ENCODE peak calls at places on chromosomes 16 and 17, in six cellular contexts. F is stomach, B is choroid plexus epithelial cell, E is GM23338, A is left ventricle myocardium inferior, J is kidney epithelial cell. P is an unnamed sample.

GRCh38 chr17:11318207-11318606 is 77.2 kb downstream of the SHISA6 start:
- DNase-seq in F (no peak), B (no peak), E (no peak), A (no peak), J (no peak), P (no peak)

GRCh38 chr16:89495121-89495520 is 4.8 kb upstream of the ANKRD11 start:
- DNase-seq in F (no peak), B (peak), E (no peak), A (no peak), J (no peak), P (no peak)

GRCh38 chr17:63961355-63962207 is 11.1 kb downstream of the SCN4A start:
- DNase-seq in F (peak), B (peak), E (peak), A (peak), J (no peak), P (peak)

GRCh38 chr16:23119570-23119969 is 29.7 kb downstream of the USP31 start:
- DNase-seq in F (no peak), B (peak), E (no peak), A (no peak), J (no peak), P (no peak)

GRCh38 chr16:58348986-58349385 is 43.3 kb upstream of the GINS3 start:
- DNase-seq in F (no peak), B (no peak), E (no peak), A (no peak), J (no peak), P (no peak)

GRCh38 chr17:40510328-40510648 is 8.9 kb upstream of the TNS4 start:
- DNase-seq in F (no peak), B (peak), E (no peak), A (no peak), J (peak), P (no peak)

GRCh38 chr17:74631468-74632195 is 8.1 kb upstream of the CD300E start:
- DNase-seq in F (no peak), B (peak), E (no peak), A (no peak), J (no peak), P (no peak)

GRCh38 chr16:67668495-67669157 is 2.0 kb downstream of the C16orf86 start:
- DNase-seq in F (no peak), B (no peak), E (no peak), A (no peak), J (no peak), P (no peak)

GRCh38 chr17:74417178-74418045 is 14.5 kb upstream of the GPRC5C start:
- DNase-seq in F (peak), B (peak), E (no peak), A (no peak), J (peak), P (no peak)

GRCh38 chr17:17831208-17832039 is 5.4 kb downstream of the SREBF1 start:
- DNase-seq in F (no peak), B (no peak), E (no peak), A (no peak), J (no peak), P (no peak)

GRCh38 chr17:28125530-28126382 is 83.3 kb downstream of the NLK start:
- DNase-seq in F (no peak), B (peak), E (no peak), A (no peak), J (no peak), P (no peak)

GRCh38 chr16:78768723-78769122 is 669.3 kb downstream of the WWOX start:
- DNase-seq in F (no peak), B (no peak), E (no peak), A (no peak), J (no peak), P (no peak)

GRCh38 chr17:40602445-40603443 is 37.5 kb upstream of the CCR7 start:
- DNase-seq in F (no peak), B (no peak), E (no peak), A (no peak), J (no peak), P (no peak)

GRCh38 chr17:58513391-58513912 is 986 bp downstream of the MTMR4 start:
- DNase-seq in F (no peak), B (no peak), E (no peak), A (no peak), J (no peak), P (no peak)

GRCh38 chr17:8698142-8699050 is 46.2 kb downstream of the CCDC42 start:
- DNase-seq in F (no peak), B (peak), E (no peak), A (peak), J (no peak), P (no peak)

GRCh38 chr17:50719924-50720805 is 762 bp downstream of the LUC7L3 start:
- DNase-seq in F (no peak), B (no peak), E (no peak), A (no peak), J (no peak), P (no peak)

GRCh38 chr16:31094088-31094423 is 541 bp downstream of the VKORC1 start:
- DNase-seq in F (no peak), B (no peak), E (peak), A (no peak), J (no peak), P (no peak)

GRCh38 chr17:78472035-78472905 is 93.8 kb downstream of the PGS1 start:
- DNase-seq in F (no peak), B (no peak), E (no peak), A (no peak), J (no peak), P (no peak)

GRCh38 chr16:4081577-4082021 is 34.6 kb downstream of the ADCY9 start:
- DNase-seq in F (no peak), B (no peak), E (no peak), A (no peak), J (no peak), P (peak)

GRCh38 chr17:48603959-48604769 is 622 bp downstream of the HOXB6 start:
- DNase-seq in F (no peak), B (no peak), E (peak), A (no peak), J (no peak), P (no peak)

GRCh38 chr17:75694536-75694935 is 26.7 kb upstream of the ITGB4 start:
- DNase-seq in F (no peak), B (no peak), E (no peak), A (peak), J (no peak), P (no peak)

GRCh38 chr16:67967183-67967955 is 1.1 kb downstream of the SLC12A4 start:
- DNase-seq in F (no peak), B (peak), E (no peak), A (no peak), J (no peak), P (no peak)

GRCh38 chr17:44004077-44004760 is at the start of gene NAGS:
- DNase-seq in F (no peak), B (no peak), E (peak), A (no peak), J (no peak), P (peak)

GRCh38 chr17:49110504-49110903 is 22.1 kb upstream of the B4GALNT2 start:
- DNase-seq in F (no peak), B (no peak), E (no peak), A (no peak), J (no peak), P (no peak)

GRCh38 chr17:10429416-10430045 is 7.8 kb upstream of the MYH8 start:
- DNase-seq in F (no peak), B (no peak), E (peak), A (no peak), J (no peak), P (no peak)

GRCh38 chr16:85935957-85936760 is 37.2 kb downstream of the IRF8 start:
- DNase-seq in F (no peak), B (peak), E (no peak), A (no peak), J (no peak), P (no peak)

GRCh38 chr16:57244767-57245471 is at the start of gene ARL2BP:
- DNase-seq in F (peak), B (peak), E (peak), A (peak), J (peak), P (peak)
- TF ChIP-seq CTCF in F (no peak), B (no peak), E (no peak), A (no peak), J (no peak), P (peak)

GRCh38 chr16:87422106-87422505 is 30.0 kb downstream of the MAP1LC3B start:
- DNase-seq in F (no peak), B (no peak), E (no peak), A (no peak), J (no peak), P (peak)

GRCh38 chr16:87421369-87421912 is 29.3 kb downstream of the MAP1LC3B start:
- DNase-seq in F (no peak), B (no peak), E (no peak), A (no peak), J (no peak), P (no peak)

GRCh38 chr16:87419971-87420370 is 27.8 kb downstream of the MAP1LC3B start:
- DNase-seq in F (no peak), B (no peak), E (no peak), A (no peak), J (no peak), P (no peak)

GRCh38 chr16:87418644-87419043 is 26.5 kb downstream of the MAP1LC3B start:
- DNase-seq in F (no peak), B (no peak), E (no peak), A (no peak), J (no peak), P (no peak)

GRCh38 chr16:87420401-87421368 is 28.5 kb downstream of the MAP1LC3B start:
- DNase-seq in F (no peak), B (no peak), E (peak), A (no peak), J (no peak), P (no peak)
- TF ChIP-seq CTCF in F (no peak), B (peak), E (peak), A (no peak), J (peak), P (peak)

GRCh38 chr17:81553018-81553615 is 964 bp upstream of the FAAP100 start:
- DNase-seq in F (peak), B (peak), E (peak), A (peak), J (peak), P (peak)
- TF ChIP-seq CTCF in F (no peak), B (peak), E (no peak), A (no peak), J (peak), P (no peak)

GRCh38 chr17:79659376-79659775 is 48.5 kb upstream of the RBFOX3 start:
- DNase-seq in F (no peak), B (no peak), E (no peak), A (no peak), J (no peak), P (no peak)

GRCh38 chr17:79661292-79662041 is 50.6 kb upstream of the RBFOX3 start:
- DNase-seq in F (no peak), B (no peak), E (no peak), A (no peak), J (no peak), P (no peak)

GRCh38 chr17:79657036-79657435 is 46.2 kb upstream of the RBFOX3 start:
- DNase-seq in F (no peak), B (no peak), E (no peak), A (no peak), J (no peak), P (no peak)

GRCh38 chr17:79657861-79658810 is 47.3 kb upstream of the RBFOX3 start:
- DNase-seq in F (no peak), B (no peak), E (no peak), A (no peak), J (no peak), P (no peak)

DNA sequence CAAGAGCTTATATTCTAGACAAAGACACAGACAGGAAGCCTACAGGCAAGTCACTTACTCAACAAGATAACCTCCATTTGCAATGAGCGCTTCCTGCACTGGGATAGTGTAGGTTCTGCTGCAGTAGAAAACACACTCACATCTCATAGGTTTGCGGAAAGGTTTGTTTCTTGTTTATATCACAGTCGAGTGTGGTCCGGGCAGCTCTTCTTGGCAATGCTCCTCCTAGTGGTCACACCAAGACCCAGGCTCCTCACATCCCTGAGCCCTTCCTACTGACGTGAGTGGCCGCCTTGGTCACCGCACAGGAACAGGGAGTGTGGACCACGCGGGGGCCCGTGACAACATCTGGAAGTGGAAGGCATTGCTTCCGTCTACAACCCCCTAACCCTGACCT is 48.0 kb upstream of the RBFOX3 start:
- DNase-seq in F (no peak), B (peak), E (peak), A (no peak), J (no peak), P (no peak)
- TF ChIP-seq CTCF in F (peak), B (peak), E (peak), A (peak), J (peak), P (peak)

P was measured in right lobe of liver.